ENCODE peak calls at places on chromosome 3, in six cellular contexts. One of them, this sample, is unnamed.

GRCh38 chr3:63972196-63972595 is 51.1 kb downstream of the PSMD6 start:
- DNase-seq in epithelial cell of esophagus: peak; percentile 52
- DNase-seq in Kasumi-1: no peak
- DNase-seq in brain microvascular endothelial cell: peak; percentile 87
- DNase-seq in activated effector memory CD4-positive, alpha-beta T cell treated with anti-CD3 and anti-CD28 coated beads, Interleukin-2, amount 50 U/mL, for 16 hours: no peak
- DNase-seq in ACHN: no peak
- DNase-seq in this sample: no peak

GRCh38 chr3:123584284-123584987 is 417 bp downstream of the HACD2 start:
- DNase-seq in epithelial cell of esophagus: peak; percentile 33
- DNase-seq in Kasumi-1: no peak
- DNase-seq in brain microvascular endothelial cell: no peak
- DNase-seq in activated effector memory CD4-positive, alpha-beta T cell treated with anti-CD3 and anti-CD28 coated beads, Interleukin-2, amount 50 U/mL, for 16 hours: no peak
- DNase-seq in ACHN: peak; percentile 31
- DNase-seq in this sample: no peak

GRCh38 chr3:127035672-127036071 is 52.8 kb downstream of the PLXNA1 start:
- DNase-seq in epithelial cell of esophagus: peak; percentile 95
- DNase-seq in Kasumi-1: no peak
- DNase-seq in brain microvascular endothelial cell: peak; percentile 86
- DNase-seq in activated effector memory CD4-positive, alpha-beta T cell treated with anti-CD3 and anti-CD28 coated beads, Interleukin-2, amount 50 U/mL, for 16 hours: no peak
- DNase-seq in ACHN: peak; percentile 79
- DNase-seq in this sample: peak; percentile 47

GRCh38 chr3:87047857-87048256 is 56.9 kb upstream of the VGLL3 start:
- DNase-seq in epithelial cell of esophagus: no peak
- DNase-seq in Kasumi-1: no peak
- DNase-seq in brain microvascular endothelial cell: no peak
- DNase-seq in activated effector memory CD4-positive, alpha-beta T cell treated with anti-CD3 and anti-CD28 coated beads, Interleukin-2, amount 50 U/mL, for 16 hours: no peak
- DNase-seq in ACHN: no peak
- DNase-seq in this sample: no peak

GRCh38 chr3:43291546-43291945 is 5.2 kb downstream of the SNRK start:
- DNase-seq in epithelial cell of esophagus: no peak
- DNase-seq in Kasumi-1: no peak
- DNase-seq in brain microvascular endothelial cell: no peak
- DNase-seq in activated effector memory CD4-positive, alpha-beta T cell treated with anti-CD3 and anti-CD28 coated beads, Interleukin-2, amount 50 U/mL, for 16 hours: no peak
- DNase-seq in ACHN: no peak
- DNase-seq in this sample: no peak

GRCh38 chr3:140365872-140366697 is 311.8 kb upstream of the TRIM42 start:
- DNase-seq in epithelial cell of esophagus: no peak
- DNase-seq in Kasumi-1: no peak
- DNase-seq in brain microvascular endothelial cell: no peak
- DNase-seq in activated effector memory CD4-positive, alpha-beta T cell treated with anti-CD3 and anti-CD28 coated beads, Interleukin-2, amount 50 U/mL, for 16 hours: no peak
- DNase-seq in ACHN: no peak
- DNase-seq in this sample: no peak

GRCh38 chr3:13796683-13797460 is 83.0 kb downstream of the WNT7A start:
- DNase-seq in epithelial cell of esophagus: no peak
- DNase-seq in Kasumi-1: no peak
- DNase-seq in brain microvascular endothelial cell: no peak
- DNase-seq in activated effector memory CD4-positive, alpha-beta T cell treated with anti-CD3 and anti-CD28 coated beads, Interleukin-2, amount 50 U/mL, for 16 hours: no peak
- DNase-seq in ACHN: no peak
- DNase-seq in this sample: no peak

GRCh38 chr3:176362191-176362731 is 835.0 kb downstream of the TBL1XR1 start:
- DNase-seq in epithelial cell of esophagus: no peak
- DNase-seq in Kasumi-1: no peak
- DNase-seq in brain microvascular endothelial cell: no peak
- DNase-seq in activated effector memory CD4-positive, alpha-beta T cell treated with anti-CD3 and anti-CD28 coated beads, Interleukin-2, amount 50 U/mL, for 16 hours: no peak
- DNase-seq in ACHN: no peak
- DNase-seq in this sample: no peak